ENCODE peak calls at places on chromosomes 13 and 19, in four cellular contexts. Q is H9, D is mesendoderm, W is IMR-90. L is an unnamed sample.

GRCh38 chr13:30755678-30756077 is 20.3 kb downstream of the ALOX5AP start:
- DNase-seq in Q (no peak), D (no peak), W (no peak), L (no peak)

GRCh38 chr13:63110431-63110830 is 1694.8 kb upstream of the PCDH20 start:
- DNase-seq in Q (no peak), D (no peak), W (peak), L (no peak)

GRCh38 chr13:101424381-101425155 is 8.3 kb upstream of the NALCN start:
- DNase-seq in Q (no peak), D (no peak), W (peak), L (no peak)

GRCh38 chr13:20178156-20178555 is 14.6 kb downstream of the GJB2 start:
- DNase-seq in Q (no peak), D (no peak), W (no peak), L (no peak)

GRCh38 chr13:46341112-46341711 is 45.8 kb downstream of the RUBCNL start:
- DNase-seq in Q (no peak), D (no peak), W (peak), L (no peak)

GRCh38 chr19:45645631-45646344 is 6.6 kb upstream of the EML2 start:
- DNase-seq in Q (peak), D (peak), W (peak), L (peak)

GRCh38 chr13:32309812-32310706 is 5.1 kb downstream of the ZAR1L start:
- DNase-seq in Q (peak), D (peak), W (peak), L (peak)

GRCh38 chr13:108270442-108270841 is 924 bp downstream of the TNFSF13B start:
- DNase-seq in Q (no peak), D (no peak), W (no peak), L (no peak)

GRCh38 chr19:48997972-48998371 is 4.3 kb downstream of the RUVBL2 start:
- DNase-seq in Q (peak), D (peak), W (peak), L (no peak)

GRCh38 chr19:56097776-56098175 is 23.3 kb downstream of the ZNF787 start:
- DNase-seq in Q (no peak), D (no peak), W (no peak), L (no peak)

GRCh38 chr13:36130542-36131214 is 504 bp downstream of the DCLK1 start:
- DNase-seq in Q (peak), D (peak), W (no peak), L (no peak)

GRCh38 chr13:37531054-37531453 is 67.5 kb downstream of the POSTN start:
- DNase-seq in Q (no peak), D (no peak), W (peak), L (no peak)

GRCh38 chr19:49475191-49475932 is 1.3 kb downstream of the FLT3LG start:
- DNase-seq in Q (peak), D (no peak), W (no peak), L (no peak)

GRCh38 chr13:67574320-67575233 is 344.4 kb upstream of the PCDH9 start:
- DNase-seq in Q (no peak), D (peak), W (peak), L (no peak)

GRCh38 chr13:33263976-33264619 is 21.5 kb downstream of the STARD13 start:
- DNase-seq in Q (no peak), D (no peak), W (no peak), L (no peak)

GRCh38 chr19:12792853-12793289 is 1.6 kb downstream of the JUNB start:
- DNase-seq in Q (no peak), D (no peak), W (no peak), L (no peak)

GRCh38 chr19:6056801-6057650 is 53.3 kb downstream of the RFX2 start:
- DNase-seq in Q (peak), D (peak), W (peak), L (no peak)

GRCh38 chr19:5269279-5269678 is 71.3 kb downstream of the PTPRS start:
- DNase-seq in Q (no peak), D (no peak), W (no peak), L (no peak)

GRCh38 chr13:99941086-99941485 is 30.5 kb downstream of the ZIC5 start:
- DNase-seq in Q (no peak), D (no peak), W (no peak), L (no peak)

GRCh38 chr19:43624933-43625332 is 5.5 kb upstream of the ZNF428 start:
- DNase-seq in Q (peak), D (peak), W (peak), L (peak)

GRCh38 chr13:61204025-61204424 is 211.6 kb downstream of the PCDH20 start:
- DNase-seq in Q (no peak), D (no peak), W (no peak), L (no peak)

GRCh38 chr19:46660008-46660517 is 919 bp downstream of the DACT3 start:
- DNase-seq in Q (peak), D (peak), W (no peak), L (peak)

GRCh38 chr13:27504126-27504525 is 53.8 kb upstream of the MTIF3 start:
- DNase-seq in Q (no peak), D (no peak), W (no peak), L (no peak)

GRCh38 chr13:99694251-99694650 is 193.0 kb downstream of the TM9SF2 start:
- DNase-seq in Q (no peak), D (no peak), W (no peak), L (no peak)

GRCh38 chr19:4066682-4067395 is at the start of gene ZBTB7A:
- DNase-seq in Q (peak), D (peak), W (peak), L (no peak)

GRCh38 chr13:84821261-84821660 is 939.0 kb upstream of the SLITRK1 start:
- DNase-seq in Q (no peak), D (peak), W (no peak), L (no peak)

GRCh38 chr19:50490991-50491472 is 14.4 kb upstream of the GARIN5A start:
- DNase-seq in Q (peak), D (no peak), W (no peak), L (no peak)

GRCh38 chr19:44303976-44304568 is 753 bp downstream of the ZNF235 start:
- DNase-seq in Q (no peak), D (peak), W (peak), L (no peak)

GRCh38 chr19:1261512-1261862 is 7.6 kb upstream of the CIRBP start:
- DNase-seq in Q (no peak), D (peak), W (no peak), L (no peak)

GRCh38 chr13:74288361-74288911 is 154.2 kb upstream of the KLF12 start:
- DNase-seq in Q (peak), D (peak), W (no peak), L (no peak)

GRCh38 chr19:19338082-19338481 is 17.5 kb downstream of the MAU2 start:
- DNase-seq in Q (no peak), D (no peak), W (peak), L (no peak)
- H3K56ac ChIP-seq in Q (no peak), D (no peak), W (no peak), L (no peak)

DNA sequence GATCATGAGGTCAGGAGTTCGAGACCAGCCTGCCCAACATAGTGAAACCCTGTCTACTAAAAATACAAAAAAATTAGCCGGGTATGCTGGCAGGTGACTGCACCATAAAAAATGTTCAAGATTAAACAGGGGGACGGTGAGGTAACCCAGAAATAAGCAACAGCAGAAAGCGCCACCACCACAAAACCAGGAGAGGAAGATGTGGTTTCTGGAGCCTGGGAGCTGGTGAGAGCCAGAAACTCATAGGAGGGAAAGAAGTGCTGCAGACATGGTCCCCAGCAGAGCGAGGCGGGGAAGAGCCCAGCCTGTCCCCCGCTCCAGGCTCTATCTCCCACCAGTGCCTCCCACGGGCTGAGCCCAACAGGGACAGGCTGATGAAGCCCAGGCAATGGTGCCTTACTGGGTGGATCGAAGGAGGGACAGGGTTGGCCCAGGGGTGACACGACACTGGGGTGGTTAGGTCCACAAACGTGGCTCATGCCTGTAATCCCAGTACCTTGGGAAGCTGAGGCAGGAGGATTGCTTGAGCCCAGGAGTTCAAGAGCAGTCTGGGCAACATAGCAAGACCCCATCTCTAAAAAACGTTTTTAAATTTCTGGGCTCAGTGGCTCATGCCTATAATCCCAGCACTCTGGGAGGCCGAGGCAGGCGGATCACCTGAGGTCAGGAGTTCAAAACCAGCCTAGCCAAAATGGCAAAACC is 19.0 kb downstream of the SPC24 start:
- DNase-seq in Q (no peak), D (no peak), W (no peak), L (no peak)
- H3K56ac ChIP-seq in Q (no peak), D (no peak), W (no peak), L (no peak)

DNA sequence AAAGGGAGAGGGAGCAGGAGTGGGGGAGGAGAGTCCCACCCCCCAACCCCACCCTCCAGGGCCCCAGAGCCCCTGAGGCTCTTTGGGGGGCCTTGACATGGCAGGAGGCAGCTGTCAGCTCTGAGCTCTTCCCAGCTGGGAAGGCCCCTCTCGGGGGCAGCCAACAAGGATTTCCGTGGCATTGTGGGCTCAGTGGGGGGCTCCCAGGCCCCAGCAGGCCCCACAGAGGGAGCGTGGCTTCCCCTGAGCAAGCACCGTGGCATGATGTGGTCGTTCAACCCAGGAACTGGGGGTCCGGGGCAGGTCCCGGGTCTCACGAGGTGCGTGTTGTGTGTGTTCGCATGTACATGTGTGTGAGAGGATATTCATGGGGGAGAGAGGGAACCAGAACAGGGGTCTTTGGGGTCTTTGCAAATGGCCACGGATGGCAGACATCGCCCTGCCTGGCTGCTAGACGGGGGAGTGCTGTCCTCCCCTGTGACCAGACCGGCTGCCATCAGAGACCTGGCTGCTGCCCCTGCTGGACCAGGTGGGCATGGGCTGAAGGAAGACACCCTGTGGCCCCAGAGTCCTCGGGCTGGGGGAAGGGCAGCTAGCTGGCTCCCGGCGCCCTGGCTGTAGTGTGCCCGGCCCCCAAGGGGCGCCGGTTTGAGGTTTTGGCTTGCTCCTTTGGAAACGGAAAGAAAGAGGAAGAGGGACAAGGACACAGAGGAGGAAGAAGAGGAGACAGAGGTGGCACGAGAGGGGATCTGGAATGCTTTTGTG is 3.7 kb upstream of the AKAP8L start:
- DNase-seq in Q (no peak), D (no peak), W (no peak), L (no peak)
- H3K56ac ChIP-seq in Q (no peak), D (no peak), W (no peak), L (no peak)

DNA sequence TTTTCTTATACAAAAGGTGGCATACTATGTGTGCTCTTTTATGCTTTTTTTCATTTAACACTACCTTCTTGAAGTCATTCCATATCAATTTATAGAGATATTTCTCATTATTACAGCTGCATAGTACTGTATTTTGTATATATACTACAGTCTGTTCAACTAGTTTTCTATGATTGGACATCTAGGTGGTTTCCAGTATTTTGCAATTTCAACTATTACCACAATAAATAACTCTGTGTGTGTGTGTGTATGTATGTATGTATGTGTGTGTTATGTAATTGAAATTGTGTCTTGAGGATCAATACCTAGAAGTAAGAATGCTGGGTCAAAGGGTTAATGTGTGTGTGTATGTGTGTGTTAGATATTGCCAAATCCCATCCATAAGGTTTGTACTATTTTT is 7.0 kb downstream of the LPAR6 start:
- DNase-seq in Q (no peak), D (no peak), W (peak), L (no peak)
- H3K56ac ChIP-seq in Q (no peak), D (no peak), W (no peak), L (no peak)

GRCh38 chr13:111092685-111093084 is 22.4 kb upstream of the ARHGEF7 start:
- DNase-seq in Q (no peak), D (no peak), W (no peak), L (no peak)

GRCh38 chr13:111093136-111093535 is 22.0 kb upstream of the ARHGEF7 start:
- DNase-seq in Q (no peak), D (no peak), W (no peak), L (no peak)

GRCh38 chr13:111093634-111094033 is 21.5 kb upstream of the ARHGEF7 start:
- DNase-seq in Q (no peak), D (no peak), W (no peak), L (no peak)

GRCh38 chr13:111095911-111096501 is 19.1 kb upstream of the ARHGEF7 start:
- DNase-seq in Q (no peak), D (no peak), W (no peak), L (no peak)

DNA sequence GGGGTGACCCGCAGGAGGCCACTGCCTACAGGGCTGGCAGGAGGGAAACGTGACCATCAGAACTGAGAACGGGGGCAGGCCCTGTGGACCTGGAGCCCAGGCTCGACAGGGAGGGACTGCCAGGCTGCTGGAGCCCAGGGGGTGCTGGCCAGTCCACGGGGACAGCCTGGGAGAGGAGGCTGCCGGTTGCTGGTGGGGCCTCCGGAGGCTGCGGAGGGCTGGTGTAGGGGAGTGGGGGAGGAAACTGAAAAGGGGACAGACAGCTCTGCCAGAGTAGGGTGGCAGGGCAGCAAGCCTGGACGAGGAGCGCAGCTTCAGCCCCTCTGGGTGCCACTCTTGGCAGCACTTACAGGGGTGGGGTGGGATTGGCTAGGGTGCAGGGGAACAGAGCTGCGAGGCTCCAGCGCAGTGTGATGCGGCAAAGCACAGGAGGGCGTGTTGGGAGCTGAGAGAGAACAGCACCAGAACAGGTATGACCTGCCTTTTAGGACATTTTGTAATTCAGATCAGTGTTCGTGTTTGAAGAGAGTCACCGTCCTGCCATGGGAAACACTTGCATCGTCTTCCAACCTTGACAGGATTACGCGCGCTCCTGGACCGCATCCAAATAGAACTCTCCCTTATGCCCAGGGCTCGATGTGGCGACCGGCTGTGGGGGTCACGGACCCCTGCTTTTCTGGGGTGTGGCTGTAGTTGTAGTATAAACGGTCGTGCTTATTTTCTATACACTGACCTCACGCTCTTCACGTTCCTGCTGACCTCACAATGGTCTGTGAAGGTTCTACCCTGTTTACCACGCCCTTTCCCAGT is 19.9 kb upstream of the ARHGEF7 start:
- DNase-seq in Q (no peak), D (no peak), W (no peak), L (no peak)
- H3K56ac ChIP-seq in Q (no peak), D (no peak), W (no peak), L (no peak)

GRCh38 chr19:34731964-34732363 is 2.1 kb upstream of the ZNF181 start:
- DNase-seq in Q (no peak), D (no peak), W (no peak), L (no peak)
- H3K56ac ChIP-seq in Q (no peak), D (no peak), W (no peak), L (no peak)